ENCODE peak calls at places on chromosomes 11 and 22, in seven cellular contexts. One of them, this sample, is unnamed.

GRCh38 chr22:17152340-17152739 is 6.7 kb downstream of the HDHD5 start:
- DNase-seq in WERI-Rb-1: no peak
- DNase-seq in neural progenitor cell: no peak
- DNase-seq in kidney glomerular epithelial cell: no peak
- DNase-seq in H7: no peak
- DNase-seq in NCI-H1092 treated with DMSO at 0.1 percent for 48 hours: no peak
- DNase-seq in HTR-8/SVneo: no peak
- DNase-seq in this sample: no peak

GRCh38 chr11:19218801-19219460 is 17.1 kb upstream of the CSRP3 start:
- DNase-seq in WERI-Rb-1: no peak
- DNase-seq in neural progenitor cell: no peak
- DNase-seq in kidney glomerular epithelial cell: no peak
- DNase-seq in H7: peak; percentile 38
- DNase-seq in NCI-H1092 treated with DMSO at 0.1 percent for 48 hours: peak; percentile 21
- DNase-seq in HTR-8/SVneo: no peak
- DNase-seq in this sample: no peak

GRCh38 chr22:49713003-49713402 is 114.7 kb downstream of the BRD1 start:
- DNase-seq in WERI-Rb-1: no peak
- DNase-seq in neural progenitor cell: no peak
- DNase-seq in kidney glomerular epithelial cell: no peak
- DNase-seq in H7: no peak
- DNase-seq in NCI-H1092 treated with DMSO at 0.1 percent for 48 hours: no peak
- DNase-seq in HTR-8/SVneo: no peak
- DNase-seq in this sample: no peak

GRCh38 chr11:108569896-108570295 is 23.7 kb downstream of the EXPH5 start:
- DNase-seq in WERI-Rb-1: no peak
- DNase-seq in neural progenitor cell: no peak
- DNase-seq in kidney glomerular epithelial cell: no peak
- DNase-seq in H7: no peak
- DNase-seq in NCI-H1092 treated with DMSO at 0.1 percent for 48 hours: no peak
- DNase-seq in HTR-8/SVneo: no peak
- DNase-seq in this sample: no peak

GRCh38 chr22:37345863-37346514 is 63.7 kb downstream of the CYTH4 start:
- DNase-seq in WERI-Rb-1: no peak
- DNase-seq in neural progenitor cell: no peak
- DNase-seq in kidney glomerular epithelial cell: no peak
- DNase-seq in H7: no peak
- DNase-seq in NCI-H1092 treated with DMSO at 0.1 percent for 48 hours: peak; percentile 23
- DNase-seq in HTR-8/SVneo: no peak
- DNase-seq in this sample: peak; percentile 52

GRCh38 chr11:3217751-3218482 is 696 bp downstream of the MRGPRG start:
- DNase-seq in WERI-Rb-1: peak; percentile 7
- DNase-seq in neural progenitor cell: no peak
- DNase-seq in kidney glomerular epithelial cell: no peak
- DNase-seq in H7: peak; percentile 63
- DNase-seq in NCI-H1092 treated with DMSO at 0.1 percent for 48 hours: no peak
- DNase-seq in HTR-8/SVneo: no peak
- DNase-seq in this sample: no peak

GRCh38 chr11:77090373-77091111 is 12.1 kb upstream of the OMP start:
- DNase-seq in WERI-Rb-1: no peak
- DNase-seq in neural progenitor cell: no peak
- DNase-seq in kidney glomerular epithelial cell: no peak
- DNase-seq in H7: peak; percentile 81
- DNase-seq in NCI-H1092 treated with DMSO at 0.1 percent for 48 hours: no peak
- DNase-seq in HTR-8/SVneo: no peak
- DNase-seq in this sample: no peak

GRCh38 chr11:65894034-65894591 is 3.6 kb downstream of the CCDC85B start:
- DNase-seq in WERI-Rb-1: no peak
- DNase-seq in neural progenitor cell: no peak
- DNase-seq in kidney glomerular epithelial cell: no peak
- DNase-seq in H7: no peak
- DNase-seq in NCI-H1092 treated with DMSO at 0.1 percent for 48 hours: no peak
- DNase-seq in HTR-8/SVneo: no peak
- DNase-seq in this sample: no peak

GRCh38 chr11:126411971-126412381 is 56.5 kb downstream of the ST3GAL4 start:
- DNase-seq in WERI-Rb-1: peak; percentile 48
- DNase-seq in neural progenitor cell: no peak
- DNase-seq in kidney glomerular epithelial cell: no peak
- DNase-seq in H7: peak; percentile 60
- DNase-seq in NCI-H1092 treated with DMSO at 0.1 percent for 48 hours: no peak
- DNase-seq in HTR-8/SVneo: no peak
- DNase-seq in this sample: no peak

GRCh38 chr11:12418019-12418611 is 40.7 kb downstream of the PARVA start:
- DNase-seq in WERI-Rb-1: no peak
- DNase-seq in neural progenitor cell: no peak
- DNase-seq in kidney glomerular epithelial cell: peak; percentile 18
- DNase-seq in H7: no peak
- DNase-seq in NCI-H1092 treated with DMSO at 0.1 percent for 48 hours: no peak
- DNase-seq in HTR-8/SVneo: peak; percentile 71
- DNase-seq in this sample: no peak

GRCh38 chr11:18310800-18311340 is 11.1 kb downstream of the HPS5 start:
- DNase-seq in WERI-Rb-1: no peak
- DNase-seq in neural progenitor cell: no peak
- DNase-seq in kidney glomerular epithelial cell: no peak
- DNase-seq in H7: no peak
- DNase-seq in NCI-H1092 treated with DMSO at 0.1 percent for 48 hours: no peak
- DNase-seq in HTR-8/SVneo: no peak
- DNase-seq in this sample: peak; percentile 99

GRCh38 chr11:79902493-79902892 is 461.7 kb upstream of the TENM4 start:
- DNase-seq in WERI-Rb-1: no peak
- DNase-seq in neural progenitor cell: no peak
- DNase-seq in kidney glomerular epithelial cell: peak; percentile 22
- DNase-seq in H7: no peak
- DNase-seq in NCI-H1092 treated with DMSO at 0.1 percent for 48 hours: no peak
- DNase-seq in HTR-8/SVneo: no peak
- DNase-seq in this sample: no peak

GRCh38 chr11:9091044-9091936 is at the start of gene SCUBE2:
- DNase-seq in WERI-Rb-1: no peak
- DNase-seq in neural progenitor cell: peak; percentile 68
- DNase-seq in kidney glomerular epithelial cell: no peak
- DNase-seq in H7: peak; percentile 90
- DNase-seq in NCI-H1092 treated with DMSO at 0.1 percent for 48 hours: no peak
- DNase-seq in HTR-8/SVneo: peak; percentile 34
- DNase-seq in this sample: no peak

GRCh38 chr11:32434387-32435151 is 770 bp downstream of the WT1 start:
- DNase-seq in WERI-Rb-1: no peak
- DNase-seq in neural progenitor cell: peak; percentile 69
- DNase-seq in kidney glomerular epithelial cell: no peak
- DNase-seq in H7: peak; percentile 82
- DNase-seq in NCI-H1092 treated with DMSO at 0.1 percent for 48 hours: no peak
- DNase-seq in HTR-8/SVneo: peak; percentile 62
- DNase-seq in this sample: no peak

GRCh38 chr11:60528934-60529333 is 13.7 kb downstream of the MS4A13 start:
- DNase-seq in WERI-Rb-1: no peak
- DNase-seq in neural progenitor cell: no peak
- DNase-seq in kidney glomerular epithelial cell: no peak
- DNase-seq in H7: no peak
- DNase-seq in NCI-H1092 treated with DMSO at 0.1 percent for 48 hours: no peak
- DNase-seq in HTR-8/SVneo: no peak
- DNase-seq in this sample: no peak

GRCh38 chr11:69431893-69432738 is 49.3 kb upstream of the LINC01488 start:
- DNase-seq in WERI-Rb-1: no peak
- DNase-seq in neural progenitor cell: no peak
- DNase-seq in kidney glomerular epithelial cell: no peak
- DNase-seq in H7: no peak
- DNase-seq in NCI-H1092 treated with DMSO at 0.1 percent for 48 hours: no peak
- DNase-seq in HTR-8/SVneo: no peak
- DNase-seq in this sample: peak; percentile 42

GRCh38 chr11:31397239-31397834 is 27.7 kb downstream of the DNAJC24 start:
- DNase-seq in WERI-Rb-1: no peak
- DNase-seq in neural progenitor cell: peak; percentile 23
- DNase-seq in kidney glomerular epithelial cell: peak; percentile 18
- DNase-seq in H7: peak; percentile 9
- DNase-seq in NCI-H1092 treated with DMSO at 0.1 percent for 48 hours: peak; percentile 36
- DNase-seq in HTR-8/SVneo: peak; percentile 21
- DNase-seq in this sample: peak; percentile 42

GRCh38 chr22:37669586-37669985 is 5.8 kb upstream of the LGALS1 start:
- DNase-seq in WERI-Rb-1: no peak
- DNase-seq in neural progenitor cell: no peak
- DNase-seq in kidney glomerular epithelial cell: no peak
- DNase-seq in H7: no peak
- DNase-seq in NCI-H1092 treated with DMSO at 0.1 percent for 48 hours: no peak
- DNase-seq in HTR-8/SVneo: no peak
- DNase-seq in this sample: no peak

GRCh38 chr11:8794677-8795103 is 112.1 kb downstream of the RPL27A start:
- DNase-seq in WERI-Rb-1: peak; percentile 24
- DNase-seq in neural progenitor cell: no peak
- DNase-seq in kidney glomerular epithelial cell: no peak
- DNase-seq in H7: no peak
- DNase-seq in NCI-H1092 treated with DMSO at 0.1 percent for 48 hours: no peak
- DNase-seq in HTR-8/SVneo: no peak
- DNase-seq in this sample: no peak

GRCh38 chr11:25775608-25776007 is 556.3 kb upstream of the ANO3 start:
- DNase-seq in WERI-Rb-1: no peak
- DNase-seq in neural progenitor cell: no peak
- DNase-seq in kidney glomerular epithelial cell: peak; percentile 15
- DNase-seq in H7: no peak
- DNase-seq in NCI-H1092 treated with DMSO at 0.1 percent for 48 hours: no peak
- DNase-seq in HTR-8/SVneo: no peak
- DNase-seq in this sample: no peak

GRCh38 chr11:123452799-123453198 is 22.7 kb downstream of the GRAMD1B start:
- DNase-seq in WERI-Rb-1: no peak
- DNase-seq in neural progenitor cell: no peak
- DNase-seq in kidney glomerular epithelial cell: no peak
- DNase-seq in H7: no peak
- DNase-seq in NCI-H1092 treated with DMSO at 0.1 percent for 48 hours: no peak
- DNase-seq in HTR-8/SVneo: no peak
- DNase-seq in this sample: no peak

GRCh38 chr22:19229600-19229999 is 51.1 kb upstream of the SLC25A1 start:
- DNase-seq in WERI-Rb-1: no peak
- DNase-seq in neural progenitor cell: no peak
- DNase-seq in kidney glomerular epithelial cell: no peak
- DNase-seq in H7: no peak
- DNase-seq in NCI-H1092 treated with DMSO at 0.1 percent for 48 hours: no peak
- DNase-seq in HTR-8/SVneo: no peak
- DNase-seq in this sample: no peak

GRCh38 chr11:62928011-62928410 is 6.8 kb upstream of the CHRM1 start:
- DNase-seq in WERI-Rb-1: peak; percentile 86
- DNase-seq in neural progenitor cell: peak; percentile 43
- DNase-seq in kidney glomerular epithelial cell: no peak
- DNase-seq in H7: peak; percentile 54
- DNase-seq in NCI-H1092 treated with DMSO at 0.1 percent for 48 hours: no peak
- DNase-seq in HTR-8/SVneo: no peak
- DNase-seq in this sample: no peak

GRCh38 chr22:26778372-26778771 is 121.0 kb downstream of the MIAT start:
- DNase-seq in WERI-Rb-1: no peak
- DNase-seq in neural progenitor cell: no peak
- DNase-seq in kidney glomerular epithelial cell: no peak
- DNase-seq in H7: no peak
- DNase-seq in NCI-H1092 treated with DMSO at 0.1 percent for 48 hours: no peak
- DNase-seq in HTR-8/SVneo: no peak
- DNase-seq in this sample: no peak